ENCODE peak calls at places on chromosomes 2 and 18, in four cellular contexts. M is foreskin fibroblast; J is GM06990; U is activated CD4-positive, CD25-positive, alpha-beta regulatory T cell. S is an unnamed sample.

GRCh38 chr18:58431215-58431614 is 197.7 kb downstream of the ALPK2 start:
- DNase-seq in U (no peak), M (no peak), J (no peak), S (no peak)

GRCh38 chr2:182047544-182047943 is 61.9 kb downstream of the PPP1R1C start:
- DNase-seq in U (no peak), M (peak), J (no peak), S (no peak)

GRCh38 chr18:27843783-27844415 is 333.0 kb downstream of the CDH2 start:
- DNase-seq in J (no peak), M (peak), U (no peak), S (no peak)

GRCh38 chr18:7812431-7813063 is 245.4 kb downstream of the PTPRM start:
- DNase-seq in M (peak), U (no peak), J (no peak), S (peak)

GRCh38 chr2:219183151-219183757 is 5.2 kb downstream of the RETREG2 start:
- DNase-seq in J (no peak), M (no peak), U (no peak), S (no peak)

GRCh38 chr2:177078843-177079242 is 133.8 kb upstream of the HNRNPA3 start:
- DNase-seq in J (no peak), U (no peak), M (no peak), S (no peak)

GRCh38 chr2:109160714-109161440 is 31.9 kb downstream of the SH3RF3 start:
- DNase-seq in J (no peak), U (no peak), M (no peak), S (no peak)

GRCh38 chr2:162795312-162795711 is 43.3 kb downstream of the KCNH7 start:
- DNase-seq in U (no peak), J (no peak), M (no peak), S (no peak)

GRCh38 chr18:67794512-67794911 is 278.0 kb upstream of the DSEL start:
- DNase-seq in U (no peak), J (no peak), M (peak), S (peak)

GRCh38 chr2:118539290-118539689 is 308.2 kb downstream of the EN1 start:
- DNase-seq in M (peak), J (no peak), U (no peak), S (no peak)

GRCh38 chr2:148926291-148926961 is 51.4 kb downstream of the KIF5C start:
- DNase-seq in J (peak), U (peak), M (peak), S (no peak)

GRCh38 chr2:44943031-44943692 is 1.7 kb downstream of the SIX3 start:
- DNase-seq in U (no peak), M (peak), J (no peak), S (no peak)

GRCh38 chr2:133365117-133365516 is 203.1 kb downstream of the NCKAP5 start:
- DNase-seq in J (no peak), U (no peak), M (peak), S (no peak)

GRCh38 chr2:203659650-203660049 is 46.8 kb upstream of the CD28 start:
- DNase-seq in J (no peak), U (no peak), M (no peak), S (no peak)

GRCh38 chr2:24831736-24832421 is 38.7 kb downstream of the CENPO start:
- DNase-seq in J (no peak), U (no peak), M (no peak), S (no peak)

GRCh38 chr2:96924775-96925747 is 55.2 kb upstream of the SEMA4C start:
- DNase-seq in U (no peak), J (no peak), M (no peak), S (no peak)

GRCh38 chr2:169348321-169349002 is 13.9 kb downstream of the LRP2 start:
- DNase-seq in M (no peak), J (no peak), U (no peak), S (no peak)

GRCh38 chr18:62187543-62188378 is 706 bp downstream of the RELCH start:
- DNase-seq in J (no peak), M (peak), U (no peak), S (peak)

GRCh38 chr2:68319397-68320117 is at the start of gene CNRIP1:
- DNase-seq in J (no peak), M (peak), U (no peak), S (no peak)

GRCh38 chr2:86238354-86238753 is 39.1 kb downstream of the MRPL35 start:
- DNase-seq in M (no peak), U (no peak), J (peak), S (no peak)

GRCh38 chr18:32301976-32302743 is 112.3 kb downstream of the MEP1B start:
- DNase-seq in M (peak), J (peak), U (no peak), S (no peak)

GRCh38 chr2:199659207-199659606 is 191.8 kb downstream of the FTCDNL1 start:
- DNase-seq in M (peak), U (no peak), J (no peak), S (no peak)

GRCh38 chr2:119544075-119545031 is at the start of gene CFAP221:
- DNase-seq in J (peak), U (peak), M (peak), S (peak)

GRCh38 chr2:26742053-26742770 is 21.9 kb upstream of the SLC35F6 start:
- DNase-seq in U (no peak), J (no peak), M (no peak), S (no peak)

GRCh38 chr2:234444888-234445287 is 52.0 kb downstream of the ARL4C start:
- DNase-seq in U (no peak), M (peak), J (peak), S (peak)

GRCh38 chr18:60235164-60235563 is 137.4 kb downstream of the MC4R start:
- DNase-seq in M (no peak), J (no peak), U (no peak), S (no peak)

GRCh38 chr2:178777577-178777976 is 29.6 kb downstream of the TTN start:
- DNase-seq in U (no peak), M (no peak), J (no peak), S (no peak)

GRCh38 chr18:39314595-39314994 is 1749.0 kb upstream of the CELF4 start:
- DNase-seq in U (no peak), M (peak), J (no peak), S (no peak)